ENCODE peak calls at places on chromosome 3, in five cellular contexts. B is breast epithelium, Y is endothelial cell of umbilical vein, S is tibial nerve, R is right lobe of liver. U is an unnamed sample.

GRCh38 chr3:171163724-171164465 is 137.4 kb upstream of the SLC2A2 start:
- DNase-seq in B (no peak), Y (no peak), S (no peak), R (no peak), U (no peak)

GRCh38 chr3:129474986-129475804 is 35.2 kb downstream of the IFT122 start:
- DNase-seq in B (no peak), Y (no peak), S (no peak), R (no peak), U (no peak)

GRCh38 chr3:33645060-33645841 is 72.8 kb downstream of the CLASP2 start:
- DNase-seq in B (no peak), Y (peak; percentile 41), S (no peak), R (no peak), U (no peak)

GRCh38 chr3:38312356-38312755 is 30.3 kb downstream of the SLC22A14 start:
- DNase-seq in B (no peak), Y (no peak), S (no peak), R (no peak), U (no peak)

GRCh38 chr3:17489139-17489538 is 253.3 kb downstream of the TBC1D5 start:
- DNase-seq in B (no peak), Y (no peak), S (no peak), R (no peak), U (no peak)

GRCh38 chr3:153285982-153286381 is 124.0 kb downstream of the RAP2B start:
- DNase-seq in B (no peak), Y (no peak), S (no peak), R (no peak), U (no peak)

GRCh38 chr3:171972965-171973364 is 66.4 kb upstream of the FNDC3B start:
- DNase-seq in B (no peak), Y (no peak), S (peak; percentile 66), R (no peak), U (no peak)

GRCh38 chr3:29282431-29283296 is 1.8 kb downstream of the RBMS3 start:
- DNase-seq in B (no peak), Y (peak; percentile 86), S (no peak), R (no peak), U (no peak)

GRCh38 chr3:47536967-47537366 is 23.5 kb upstream of the ELP6 start:
- DNase-seq in B (no peak), Y (no peak), S (no peak), R (no peak), U (no peak)

GRCh38 chr3:17195856-17196604 is 311.3 kb downstream of the PLCL2 start:
- DNase-seq in B (no peak), Y (no peak), S (no peak), R (no peak), U (peak; percentile 50)

GRCh38 chr3:160641675-160642330 is 35.2 kb upstream of the ARL14 start:
- DNase-seq in B (no peak), Y (peak; percentile 81), S (no peak), R (no peak), U (no peak)

GRCh38 chr3:37993811-37994638 is 3.4 kb downstream of the VILL start:
- DNase-seq in B (peak; percentile 63), Y (peak; percentile 76), S (peak; percentile 64), R (peak; percentile 88), U (no peak)

GRCh38 chr3:2484162-2485026 is 385.7 kb downstream of the CNTN4 start:
- DNase-seq in B (no peak), Y (no peak), S (no peak), R (no peak), U (no peak)

GRCh38 chr3:74891312-74891711 is 276.9 kb upstream of the CNTN3 start:
- DNase-seq in B (no peak), Y (no peak), S (no peak), R (no peak), U (no peak)

GRCh38 chr3:3109407-3110298 is 521 bp downstream of the IL5RA start:
- DNase-seq in B (no peak), Y (no peak), S (no peak), R (no peak), U (no peak)

GRCh38 chr3:82978368-82978767 is 1216.9 kb upstream of the GBE1 start:
- DNase-seq in B (no peak), Y (no peak), S (no peak), R (no peak), U (no peak)

GRCh38 chr3:187139895-187140253 is 578 bp upstream of the RPL39L start:
- DNase-seq in B (no peak), Y (no peak), S (no peak), R (no peak), U (no peak)

GRCh38 chr3:47476330-47476626 is 537 bp upstream of the SCAP start:
- DNase-seq in B (no peak), Y (no peak), S (no peak), R (no peak), U (no peak)

GRCh38 chr3:79405183-79405582 is 362.6 kb downstream of the ROBO1 start:
- DNase-seq in B (no peak), Y (no peak), S (no peak), R (peak; percentile 18), U (no peak)

GRCh38 chr3:172646439-172647015 is 64.3 kb downstream of the NCEH1 start:
- DNase-seq in B (no peak), Y (peak; percentile 80), S (peak; percentile 51), R (no peak), U (no peak)

GRCh38 chr3:69763458-69763857 is 24.2 kb downstream of the MITF start:
- DNase-seq in B (no peak), Y (no peak), S (no peak), R (no peak), U (no peak)

GRCh38 chr3:195532858-195533257 is 10.3 kb downstream of the PPP1R2 start:
- DNase-seq in B (no peak), Y (no peak), S (no peak), R (no peak), U (no peak)

GRCh38 chr3:46558184-46559029 is 7.7 kb downstream of the LRRC2 start:
- DNase-seq in B (peak; percentile 79), Y (peak; percentile 84), S (peak; percentile 52), R (peak; percentile 94), U (peak; percentile 90)

GRCh38 chr3:116337229-116337628 is 108.1 kb downstream of the LSAMP start:
- DNase-seq in B (no peak), Y (no peak), S (no peak), R (no peak), U (no peak)

GRCh38 chr3:117526485-117527079 is 817.0 kb downstream of the TUSC7 start:
- DNase-seq in B (no peak), Y (peak; percentile 40), S (peak; percentile 71), R (no peak), U (no peak)

GRCh38 chr3:38587548-38588131 is 61.8 kb downstream of the SCN5A start:
- DNase-seq in B (no peak), Y (no peak), S (no peak), R (no peak), U (no peak)

GRCh38 chr3:53833650-53834049 is 12.6 kb downstream of the CHDH start:
- DNase-seq in B (no peak), Y (no peak), S (no peak), R (no peak), U (no peak)

GRCh38 chr3:46471371-46471914 is 6.7 kb upstream of the LTF start:
- DNase-seq in B (no peak), Y (no peak), S (no peak), R (no peak), U (no peak)

GRCh38 chr3:188330138-188330537 is 176.2 kb downstream of the LPP start:
- DNase-seq in B (no peak), Y (no peak), S (no peak), R (no peak), U (no peak)
- H3K4me3 ChIP-seq in B (no peak overlapping the region), Y (no peak overlapping the region), S (no peak overlapping the region), R (no peak overlapping the region), U (no peak overlapping the region)

GRCh38 chr3:112654979-112655378 is 14.0 kb upstream of the CCDC80 start:
- DNase-seq in B (no peak), Y (no peak), S (no peak), R (no peak), U (no peak)
- TF ChIP-seq CTCF in B (no peak), Y (no peak), S (no peak), R (no peak), U (peak; percentile 32)

GRCh38 chr3:138945646-138946553 is 1.0 kb downstream of the FOXL2 start:
- DNase-seq in B (no peak), Y (no peak), S (no peak), R (peak; percentile 55), U (no peak)
- H3K4me3 ChIP-seq in B (peak overlapping the region; percentile 38), Y (peak overlapping the region; percentile 29), S (peak overlapping the region; percentile 46), R (peak overlapping the region; percentile 9), U (no peak overlapping the region)

GRCh38 chr3:96059301-96059700 is 755.1 kb upstream of the EPHA6 start:
- DNase-seq in B (no peak), Y (no peak), S (no peak), R (no peak), U (no peak)
- TF ChIP-seq CTCF in B (no peak), Y (no peak), S (no peak), R (no peak), U (no peak)